ENCODE peak calls at places on chromosomes 12 and 14, in six cellular contexts. P, O, S, K, E and G are unnamed samples.

GRCh38 chr12:38721611-38722252 is 183.7 kb downstream of the CPNE8 start:
- DNase-seq in P (no peak), O (no peak), S (no peak), K (no peak), E (no peak), G (no peak)

GRCh38 chr12:22307811-22308210 is 26.7 kb downstream of the ST8SIA1 start:
- DNase-seq in P (no peak), O (no peak), S (no peak), K (no peak), E (no peak), G (no peak)

GRCh38 chr14:95496111-95496681 is 20.3 kb downstream of the SYNE3 start:
- DNase-seq in P (no peak), O (peak; percentile 43), S (no peak), K (no peak), E (no peak), G (no peak)

GRCh38 chr14:63922696-63923421 is 70.1 kb downstream of the SYNE2 start:
- DNase-seq in P (no peak), O (no peak), S (no peak), K (peak; percentile 75), E (no peak), G (peak; percentile 81)

GRCh38 chr12:2453076-2453806 is 341.5 kb upstream of the FKBP4 start:
- DNase-seq in P (no peak), O (no peak), S (no peak), K (no peak), E (no peak), G (no peak)

GRCh38 chr14:49867831-49868719 is 15.5 kb upstream of the NEMF start:
- DNase-seq in P (peak; percentile 96), O (peak; percentile 96), S (peak; percentile 98), K (peak; percentile 98), E (peak; percentile 92), G (peak; percentile 97)

GRCh38 chr12:20370001-20370381 is 1.7 kb downstream of the PDE3A start:
- DNase-seq in P (no peak), O (no peak), S (peak; percentile 38), K (no peak), E (no peak), G (peak; percentile 77)

GRCh38 chr14:34872822-34873590 is 2.2 kb downstream of the BAZ1A start:
- DNase-seq in P (no peak), O (peak; percentile 62), S (no peak), K (no peak), E (no peak), G (no peak)

GRCh38 chr12:57767317-57767716 is 439 bp upstream of the CYP27B1 start:
- DNase-seq in P (no peak), O (no peak), S (no peak), K (no peak), E (no peak), G (no peak)

GRCh38 chr14:53325176-53325806 is 172.2 kb upstream of the DDHD1 start:
- DNase-seq in P (no peak), O (peak; percentile 49), S (no peak), K (no peak), E (no peak), G (no peak)

GRCh38 chr14:54920052-54920451 is 17.4 kb upstream of the GCH1 start:
- DNase-seq in P (no peak), O (no peak), S (no peak), K (no peak), E (no peak), G (no peak)

GRCh38 chr12:114976959-114977358 is 293.0 kb upstream of the TBX3 start:
- DNase-seq in P (no peak), O (peak; percentile 85), S (no peak), K (no peak), E (no peak), G (no peak)

GRCh38 chr12:28708918-28709371 is 440.1 kb upstream of the FAR2 start:
- DNase-seq in P (no peak), O (peak; percentile 66), S (no peak), K (no peak), E (no peak), G (no peak)

GRCh38 chr14:75373616-75374015 is 54.2 kb upstream of the JDP2 start:
- DNase-seq in P (no peak), O (no peak), S (no peak), K (no peak), E (no peak), G (no peak)

GRCh38 chr14:20601522-20601921 is 10.3 kb upstream of the RNASE12 start:
- DNase-seq in P (no peak), O (no peak), S (no peak), K (no peak), E (no peak), G (no peak)

GRCh38 chr12:97482153-97482693 is 19.6 kb downstream of the RMST start:
- DNase-seq in P (no peak), O (no peak), S (no peak), K (no peak), E (no peak), G (no peak)

GRCh38 chr14:57189070-57189469 is 79.6 kb downstream of the EXOC5 start:
- DNase-seq in P (no peak), O (peak; percentile 40), S (no peak), K (no peak), E (no peak), G (no peak)

GRCh38 chr12:8050600-8051250 is 15.4 kb downstream of the C3AR1 start:
- DNase-seq in P (no peak), O (no peak), S (no peak), K (no peak), E (no peak), G (no peak)
- H3K4me1 ChIP-seq in P (peaks cover 37% of the 10 kb centered on the region), O (peaks cover 2% of the 10 kb centered on the region), S (peaks cover 5% of the 10 kb centered on the region), K (peaks cover 9% of the 10 kb centered on the region), E (peaks cover 6% of the 10 kb centered on the region), G (no peaks in the 10 kb centered on the region)

GRCh38 chr12:54933381-54933780 is 51.2 kb downstream of the TESPA1 start:
- DNase-seq in P (no peak), O (no peak), S (no peak), K (no peak), E (no peak), G (peak; percentile 4)

GRCh38 chr12:54935235-54935951 is 49.2 kb downstream of the TESPA1 start:
- DNase-seq in P (no peak), O (peak; percentile 79), S (no peak), K (no peak), E (peak; percentile 53), G (peak; percentile 53)

GRCh38 chr12:54932691-54933090 is 51.9 kb downstream of the TESPA1 start:
- DNase-seq in P (no peak), O (no peak), S (no peak), K (no peak), E (no peak), G (no peak)

GRCh38 chr12:54936736-54937135 is 47.8 kb downstream of the TESPA1 start:
- DNase-seq in P (no peak), O (no peak), S (no peak), K (no peak), E (no peak), G (no peak)

DNA sequence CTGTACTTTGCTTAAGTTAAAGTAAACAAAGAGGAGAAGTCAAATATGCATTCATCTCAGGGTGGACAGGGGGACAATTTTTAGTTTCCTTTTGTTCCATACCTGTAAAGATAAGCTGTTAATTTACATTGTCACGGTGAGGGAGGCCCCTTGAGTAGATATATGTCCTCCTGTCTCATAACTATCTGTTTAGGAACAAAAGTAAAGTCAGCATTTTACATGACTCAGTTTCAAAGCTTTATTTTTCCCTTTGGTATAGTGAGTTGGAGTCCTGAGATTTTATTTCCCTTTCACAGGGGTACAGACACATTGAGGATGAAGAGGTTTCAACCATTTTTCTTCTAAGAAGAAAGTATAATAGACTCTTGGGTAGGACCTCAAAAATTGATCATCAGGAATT is 50.1 kb downstream of the TESPA1 start:
- DNase-seq in P (no peak), O (no peak), S (no peak), K (no peak), E (no peak), G (no peak)
- H3K4me1 ChIP-seq in P (no peaks in the 10 kb centered on the region), O (no peaks in the 10 kb centered on the region), S (no peaks in the 10 kb centered on the region), K (peaks cover 31% of the 10 kb centered on the region), E (peaks cover 45% of the 10 kb centered on the region), G (no peaks in the 10 kb centered on the region)

DNA sequence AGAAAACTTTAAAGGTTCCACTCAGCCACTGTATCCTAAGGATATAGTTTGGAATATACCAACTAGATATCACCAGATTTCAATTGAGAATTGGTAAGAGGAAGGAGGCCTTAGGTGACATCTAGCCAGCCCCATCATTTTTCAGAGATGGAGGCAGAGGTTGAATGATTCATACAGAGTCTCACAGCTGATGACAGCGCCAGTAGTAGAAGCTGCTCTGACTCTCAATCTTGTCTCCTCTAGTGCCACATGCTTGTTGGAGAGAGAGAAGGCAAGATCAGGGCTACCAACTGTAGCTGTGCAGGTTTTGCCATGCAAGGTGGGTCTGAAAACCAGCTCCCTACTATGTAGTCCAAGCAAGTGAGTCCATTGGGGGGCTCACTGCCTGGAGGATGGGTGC is 6.1 kb downstream of the FRMD6 start:
- DNase-seq in P (no peak), O (no peak), S (no peak), K (no peak), E (no peak), G (no peak)
- H3K4me1 ChIP-seq in P (peaks cover 16% of the 10 kb centered on the region), O (peaks cover 11% of the 10 kb centered on the region), S (peaks cover 63% of the 10 kb centered on the region), K (peaks cover 23% of the 10 kb centered on the region), E (peaks cover 10% of the 10 kb centered on the region), G (no peaks in the 10 kb centered on the region)

GRCh38 chr14:22781606-22782000 is 15.1 kb downstream of the OXA1L start:
- DNase-seq in P (no peak), O (peak; percentile 14), S (no peak), K (no peak), E (no peak), G (no peak)
- H3K4me1 ChIP-seq in P (peaks cover 34% of the 10 kb centered on the region), O (no peaks in the 10 kb centered on the region), S (peaks cover 8% of the 10 kb centered on the region), K (peaks cover 29% of the 10 kb centered on the region), E (no peaks in the 10 kb centered on the region), G (no peaks in the 10 kb centered on the region)

GRCh38 chr12:4938900-4939299 is 29.2 kb downstream of the KCNA1 start:
- DNase-seq in P (no peak), O (no peak), S (no peak), K (no peak), E (no peak), G (no peak)

GRCh38 chr12:4947297-4947696 is 37.6 kb downstream of the KCNA1 start:
- DNase-seq in P (no peak), O (no peak), S (no peak), K (no peak), E (no peak), G (no peak)

GRCh38 chr12:4943938-4944284 is 34.2 kb downstream of the KCNA1 start:
- DNase-seq in P (no peak), O (no peak), S (no peak), K (no peak), E (no peak), G (no peak)

GRCh38 chr12:4939418-4940023 is 29.8 kb downstream of the KCNA1 start:
- DNase-seq in P (no peak), O (no peak), S (no peak), K (no peak), E (no peak), G (no peak)

GRCh38 chr12:4943067-4943937 is 33.6 kb downstream of the KCNA1 start:
- DNase-seq in P (no peak), O (no peak), S (no peak), K (no peak), E (no peak), G (no peak)
- H3K4me1 ChIP-seq in P (no peaks in the 10 kb centered on the region), O (no peaks in the 10 kb centered on the region), S (no peaks in the 10 kb centered on the region), K (no peaks in the 10 kb centered on the region), E (no peaks in the 10 kb centered on the region), G (no peaks in the 10 kb centered on the region)